ENCODE peak calls at places on chromosome 14, in six cellular contexts. A is right lobe of liver, U is prostate gland, N is endothelial cell of umbilical vein, D is ovary, O is HepG2. X is an unnamed sample. For H3K4me1, the result is how much of the 10 kb centered on the place peaks cover.

GRCh38 chr14:68476212-68476964 is 316.5 kb downstream of the ZFP36L1 start:
- DNase-seq in A (peak), U (no peak), N (peak), D (no peak), O (peak), X (peak)

GRCh38 chr14:60195179-60195810 is 30.1 kb upstream of the DHRS7 start:
- DNase-seq in A (no peak), U (no peak), N (no peak), D (no peak), O (no peak), X (no peak)

GRCh38 chr14:18688346-18688745 is 87.4 kb downstream of the OR11H12 start:
- DNase-seq in A (no peak), U (no peak), N (no peak), D (no peak), O (no peak), X (no peak)

GRCh38 chr14:58128416-58128815 is 23.6 kb downstream of the ARMH4 start:
- DNase-seq in A (no peak), U (no peak), N (no peak), D (no peak), O (no peak), X (no peak)

GRCh38 chr14:64761441-64762043 is 57.3 kb downstream of the PLEKHG3 start:
- DNase-seq in A (no peak), U (no peak), N (no peak), D (peak), O (no peak), X (no peak)

GRCh38 chr14:50037240-50037639 is 79.1 kb downstream of the VCPKMT start:
- DNase-seq in A (no peak), U (no peak), N (no peak), D (no peak), O (no peak), X (no peak)

GRCh38 chr14:103568952-103569351 is 6.2 kb downstream of the COA8 start:
- DNase-seq in A (no peak), U (no peak), N (peak), D (no peak), O (no peak), X (no peak)

GRCh38 chr14:102819176-102819628 is 42.0 kb downstream of the TRAF3 start:
- DNase-seq in A (no peak), U (peak), N (no peak), D (no peak), O (peak), X (no peak)

GRCh38 chr14:65286443-65286842 is 126.1 kb upstream of the FUT8 start:
- DNase-seq in A (no peak), U (no peak), N (no peak), D (no peak), O (peak), X (no peak)

GRCh38 chr14:26218858-26219257 is 379.0 kb downstream of the NOVA1 start:
- DNase-seq in A (no peak), U (no peak), N (no peak), D (no peak), O (no peak), X (no peak)

GRCh38 chr14:64604854-64605253 is 55.1 kb downstream of the PPP1R36 start:
- DNase-seq in A (no peak), U (peak), N (no peak), D (no peak), O (no peak), X (no peak)

GRCh38 chr14:90256354-90257131 is at the start of gene PSMC1:
- DNase-seq in A (peak), U (peak), N (peak), D (peak), O (peak), X (peak)
- TF ChIP-seq POLR2A in A (peak), U (no peak), N (peak), D (no peak), O (peak), X (peak)

DNA sequence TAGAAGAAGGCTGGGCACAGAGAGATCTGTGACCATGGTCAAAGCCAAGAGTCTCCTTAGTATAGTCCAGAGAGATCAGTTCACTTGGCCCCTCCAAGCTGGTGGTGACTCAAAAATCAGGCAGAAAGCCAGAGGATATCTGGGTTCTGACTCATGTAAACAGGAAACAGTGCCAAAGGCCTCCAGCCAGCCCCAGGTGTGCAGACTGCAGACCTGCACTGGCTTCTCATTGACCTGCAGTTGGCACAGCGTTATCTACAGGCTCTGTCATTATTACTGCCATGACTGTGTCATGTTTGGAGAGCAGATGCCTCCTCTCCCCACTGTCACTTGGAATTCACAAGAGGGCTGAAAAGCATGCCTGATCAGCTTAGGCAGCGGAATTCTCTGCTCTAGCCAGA is 295.7 kb upstream of the PRKD1 start:
- DNase-seq in A (peak), U (peak), N (peak), D (peak), O (peak), X (peak)
- H3K27ac ChIP-seq in A (no peak), U (no peak), N (peak), D (no peak), O (no peak), X (peak)

GRCh38 chr14:47009615-47010014 is 358.0 kb upstream of the RPL10L start:
- DNase-seq in A (no peak), U (no peak), N (no peak), D (no peak), O (no peak), X (no peak)
- H3K4me1 ChIP-seq in A (under half), U (under half), N (under half), D (under half), O (under half), X (under half)

DNA sequence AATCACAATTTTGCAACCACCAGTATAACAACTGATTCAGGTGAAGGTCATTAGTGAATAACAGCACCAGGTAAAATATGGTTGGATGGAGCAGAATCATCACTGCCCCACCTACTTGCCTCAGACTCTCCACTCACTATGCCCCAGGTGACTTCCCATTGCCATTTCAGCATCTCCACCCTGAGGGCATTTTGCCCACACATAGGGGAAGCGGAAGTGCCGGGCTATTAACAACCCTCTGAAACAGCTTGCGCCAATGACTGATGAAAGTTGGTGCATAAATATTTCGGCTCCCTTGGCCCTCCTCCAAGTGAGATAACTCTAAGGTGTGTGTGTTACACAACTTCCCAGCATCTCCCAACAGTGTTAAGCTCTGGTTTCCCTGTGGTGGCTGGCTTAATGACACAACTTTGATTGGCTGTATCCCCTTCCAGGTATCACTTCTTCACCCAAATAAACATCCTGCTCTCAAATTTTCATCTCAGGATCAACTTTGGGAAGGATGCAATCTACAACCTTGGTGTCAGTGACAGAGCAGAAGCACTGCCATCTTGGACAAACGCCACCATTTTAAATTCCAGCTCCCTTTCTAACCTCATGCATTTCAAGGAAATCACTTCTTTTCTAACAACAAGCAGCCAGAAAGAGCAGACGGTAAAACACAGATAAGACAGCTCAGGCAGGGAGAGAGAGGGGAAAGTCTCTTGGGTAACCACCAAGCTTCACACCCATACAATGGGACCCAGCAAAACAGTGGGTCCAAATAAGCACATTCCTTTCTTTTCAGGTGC is 73.6 kb upstream of the PPP2R5C start:
- DNase-seq in A (no peak), U (no peak), N (no peak), D (no peak), O (no peak), X (no peak)
- TF ChIP-seq POLR2A in A (no peak), U (no peak), N (no peak), D (no peak), O (no peak), X (no peak)

GRCh38 chr14:23055621-23056256 is 1.6 kb downstream of the CDH24 start:
- DNase-seq in A (no peak), U (no peak), N (no peak), D (peak), O (no peak), X (no peak)
- H3K27ac ChIP-seq in A (no peak), U (no peak), N (no peak), D (no peak), O (no peak), X (no peak)

GRCh38 chr14:61331992-61332657 is 10.7 kb downstream of the PRKCH start:
- DNase-seq in A (no peak), U (no peak), N (no peak), D (no peak), O (no peak), X (no peak)
- H3K4me1 ChIP-seq in A (under half), U (under half), N (half or more), D (under half), O (under half), X (under half)

GRCh38 chr14:54488646-54489317 is at the start of gene GMFB:
- DNase-seq in A (peak), U (peak), N (peak), D (peak), O (peak), X (peak)
- TF ChIP-seq POLR2A in A (peak), U (peak), N (peak), D (peak), O (peak), X (peak)